ENCODE peak calls at places on chromosomes 7 and 10, in eight cellular contexts. U is lower lobe of right lung, R is heart left ventricle, N is stomach, T is uterus, C is GM23248, P is left ventricle myocardium inferior, Q is spleen. W is an unnamed sample.

GRCh38 chr7:2821161-2821841 is 22.8 kb downstream of the GNA12 start:
- DNase-seq in U (no peak), R (no peak), N (no peak), T (no peak), C (peak; percentile 81), P (no peak), Q (no peak), W (no peak)

GRCh38 chr7:24828871-24829661 is 71.8 kb upstream of the GSDME start:
- DNase-seq in U (no peak), R (no peak), N (no peak), T (no peak), C (no peak), P (no peak), Q (no peak), W (no peak)

GRCh38 chr10:86757110-86757790 is 831 bp downstream of the BMPR1A start:
- DNase-seq in U (peak; percentile 57), R (peak; percentile 48), N (peak; percentile 31), T (peak; percentile 60), C (peak; percentile 82), P (peak; percentile 25), Q (peak; percentile 83), W (peak; percentile 53)

GRCh38 chr7:98998821-98999725 is 120.7 kb downstream of the TRRAP start:
- DNase-seq in U (no peak), R (no peak), N (no peak), T (no peak), C (no peak), P (no peak), Q (no peak), W (no peak)

GRCh38 chr10:51090190-51090589 is 15.9 kb downstream of the PRKG1 start:
- DNase-seq in U (no peak), R (peak; percentile 25), N (no peak), T (no peak), C (no peak), P (no peak), Q (no peak), W (peak; percentile 32)

GRCh38 chr7:95472521-95473160 is 13.1 kb upstream of the ASB4 start:
- DNase-seq in U (no peak), R (no peak), N (no peak), T (no peak), C (peak; percentile 70), P (no peak), Q (no peak), W (no peak)

GRCh38 chr10:61592581-61592980 is 70.1 kb upstream of the CABCOCO1 start:
- DNase-seq in U (no peak), R (no peak), N (peak; percentile 25), T (no peak), C (peak; percentile 16), P (no peak), Q (no peak), W (no peak)

GRCh38 chr7:35255417-35255798 is 1.5 kb upstream of the TBX20 start:
- DNase-seq in U (no peak), R (no peak), N (no peak), T (no peak), C (no peak), P (no peak), Q (no peak), W (no peak)

GRCh38 chr10:78302989-78303854 is 269.6 kb downstream of the RPS24 start:
- DNase-seq in U (peak; percentile 96), R (peak; percentile 95), N (peak; percentile 96), T (peak; percentile 96), C (peak; percentile 93), P (peak; percentile 93), Q (peak; percentile 99), W (peak; percentile 90)

GRCh38 chr10:78301891-78302738 is 268.5 kb downstream of the RPS24 start:
- DNase-seq in U (no peak), R (peak; percentile 5), N (no peak), T (peak; percentile 11), C (peak; percentile 8), P (no peak), Q (peak; percentile 79), W (no peak)

GRCh38 chr10:78304091-78305045 is 270.7 kb downstream of the RPS24 start:
- DNase-seq in U (no peak), R (peak; percentile 4), N (no peak), T (peak; percentile 14), C (no peak), P (no peak), Q (peak; percentile 76), W (no peak)

GRCh38 chr10:78301481-78301880 is 267.8 kb downstream of the RPS24 start:
- DNase-seq in U (no peak), R (peak; percentile 6), N (no peak), T (peak; percentile 5), C (no peak), P (no peak), Q (peak; percentile 71), W (peak; percentile 43)

DNA sequence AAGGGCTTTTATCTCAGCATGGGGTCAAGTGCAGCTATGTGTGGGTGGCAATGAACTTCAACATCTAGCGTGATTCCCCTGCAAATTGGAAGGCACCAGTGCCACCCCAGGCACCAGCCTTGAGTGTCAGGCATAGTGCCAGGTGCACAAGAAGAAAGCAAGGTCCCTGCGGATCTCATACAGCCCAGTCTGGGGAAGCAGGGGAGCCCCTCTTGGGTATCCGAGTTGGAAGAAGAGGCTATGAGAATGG is 269.0 kb downstream of the RPS24 start:
- DNase-seq in U (no peak), R (no peak), N (no peak), T (no peak), C (no peak), P (no peak), Q (no peak), W (no peak)
- H3K27ac ChIP-seq in U (peak overlapping the region; percentile 90), R (peak overlapping the region; percentile 86), N (peak overlapping the region; percentile 94), T (peak overlapping the region; percentile 69), C (peak overlapping the region; percentile 23), P (peak overlapping the region; percentile 88), Q (peak overlapping the region; percentile 94), W (peak overlapping the region; percentile 89)

GRCh38 chr7:130276796-130277762 is 10.4 kb downstream of the CPA2 start:
- DNase-seq in U (no peak), R (no peak), N (no peak), T (no peak), C (peak; percentile 83), P (no peak), Q (no peak), W (no peak)

GRCh38 chr7:130275826-130276291 is 9.2 kb downstream of the CPA2 start:
- DNase-seq in U (no peak), R (no peak), N (no peak), T (no peak), C (no peak), P (no peak), Q (no peak), W (no peak)

GRCh38 chr7:130277763-130278643 is 11.3 kb downstream of the CPA2 start:
- DNase-seq in U (no peak), R (peak; percentile 55), N (peak; percentile 49), T (peak; percentile 60), C (peak; percentile 77), P (peak; percentile 39), Q (no peak), W (peak; percentile 29)

GRCh38 chr7:130278892-130279690 is 12.4 kb downstream of the CPA2 start:
- DNase-seq in U (no peak), R (no peak), N (no peak), T (no peak), C (peak; percentile 78), P (no peak), Q (no peak), W (no peak)

DNA sequence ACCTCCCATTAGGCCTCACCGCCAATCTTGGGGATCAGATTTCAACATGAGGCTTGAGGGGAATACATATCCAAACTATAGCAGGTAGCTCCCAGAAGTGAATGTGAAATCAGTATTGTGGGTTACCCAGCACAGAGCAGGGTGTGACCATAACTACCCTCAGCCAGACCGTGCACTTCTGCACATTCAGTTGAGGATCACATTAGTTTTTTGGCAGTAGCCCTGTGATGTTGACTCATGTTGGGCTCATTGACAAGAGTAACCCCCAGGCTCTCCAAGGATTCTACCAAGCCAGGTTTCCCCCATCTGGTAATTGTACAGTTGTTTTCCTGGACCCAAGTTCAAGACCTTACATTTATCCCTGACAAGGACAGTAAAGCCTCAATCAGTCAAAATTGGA is 11.7 kb upstream of the CPA4 start:
- DNase-seq in U (no peak), R (no peak), N (no peak), T (no peak), C (peak; percentile 79), P (no peak), Q (no peak), W (no peak)
- H3K27ac ChIP-seq in U (no peak overlapping the region), R (no peak overlapping the region), N (no peak overlapping the region), T (no peak overlapping the region), C (no peak overlapping the region), P (no peak overlapping the region), Q (no peak overlapping the region), W (no peak overlapping the region)

DNA sequence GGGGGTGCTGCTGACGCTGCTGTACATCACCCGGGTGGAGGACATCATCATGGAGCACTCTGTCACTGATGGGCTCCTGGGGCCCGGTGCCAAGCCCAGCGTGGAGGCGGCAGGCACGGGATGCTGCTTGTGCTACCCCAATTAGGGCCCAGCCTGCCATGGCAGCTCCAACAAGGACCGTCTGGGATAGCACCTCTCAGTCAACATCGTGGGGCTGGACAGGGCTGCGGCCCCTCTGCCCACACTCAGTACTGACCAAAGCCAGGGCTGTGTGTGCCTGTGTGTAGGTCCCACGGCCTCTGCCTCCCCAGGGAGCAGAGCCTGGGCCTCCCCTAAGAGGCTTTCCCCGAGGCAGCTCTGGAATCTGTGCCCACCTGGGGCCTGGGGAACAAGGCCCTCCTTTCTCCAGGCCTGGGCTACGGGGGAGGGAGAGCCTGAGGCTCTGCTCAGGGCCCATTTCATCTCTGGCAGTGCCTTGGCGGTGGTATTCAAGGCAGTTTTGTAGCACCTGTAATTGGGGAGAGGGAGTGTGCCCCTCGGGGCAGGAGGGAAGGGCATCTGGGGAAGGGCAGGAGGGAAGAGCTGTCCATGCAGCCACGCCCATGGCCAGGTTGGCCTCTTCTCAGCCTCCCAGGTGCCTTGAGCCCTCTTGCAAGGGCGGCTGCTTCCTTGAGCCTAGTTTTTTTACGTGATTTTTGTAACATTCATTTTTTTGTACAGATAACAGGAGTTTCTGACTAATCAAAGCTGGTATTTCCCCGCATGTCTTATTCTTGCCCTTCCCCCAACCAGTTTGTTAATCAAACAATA is 55.8 kb downstream of the TSPAN15 start:
- DNase-seq in U (no peak), R (no peak), N (no peak), T (no peak), C (no peak), P (no peak), Q (peak; percentile 72), W (peak; percentile 12)
- H3K27ac ChIP-seq in U (peak overlapping the region; percentile 4), R (no peak overlapping the region), N (peak overlapping the region; percentile 61), T (peak overlapping the region; percentile 58), C (no peak overlapping the region), P (peak overlapping the region; percentile 67), Q (peak overlapping the region; percentile 8), W (peak overlapping the region; percentile 75)

GRCh38 chr10:101389986-101390531 is 36.1 kb downstream of the BTRC start:
- DNase-seq in U (no peak), R (no peak), N (no peak), T (no peak), C (no peak), P (no peak), Q (no peak), W (no peak)

GRCh38 chr10:101393378-101393777 is 39.4 kb downstream of the BTRC start:
- DNase-seq in U (no peak), R (no peak), N (no peak), T (no peak), C (no peak), P (no peak), Q (no peak), W (no peak)

GRCh38 chr10:101397140-101397539 is 43.2 kb downstream of the BTRC start:
- DNase-seq in U (no peak), R (peak; percentile 42), N (no peak), T (no peak), C (peak; percentile 72), P (no peak), Q (no peak), W (no peak)

GRCh38 chr10:101388671-101389276 is 34.8 kb downstream of the BTRC start:
- DNase-seq in U (no peak), R (no peak), N (no peak), T (no peak), C (no peak), P (no peak), Q (no peak), W (no peak)

GRCh38 chr10:101394522-101395133 is 40.7 kb downstream of the BTRC start:
- DNase-seq in U (no peak), R (no peak), N (no peak), T (no peak), C (no peak), P (no peak), Q (no peak), W (no peak)
- H3K27ac ChIP-seq in U (no peak overlapping the region), R (no peak overlapping the region), N (no peak overlapping the region), T (no peak overlapping the region), C (no peak overlapping the region), P (peak overlapping the region; percentile 14), Q (no peak overlapping the region), W (no peak overlapping the region)

W was measured in gastrocnemius medialis.